ENCODE peak calls at places on chromosomes 3 and 15, in seven cellular contexts. B, E, U, X, Z, N and W are unnamed samples.

GRCh38 chr3:67622652-67623051 is 31.8 kb downstream of the SUCLG2 start:
- DNase-seq in B (no peak), E (no peak), U (no peak), X (no peak), Z (no peak), N (no peak), W (no peak)

GRCh38 chr3:192817053-192817452 is 89.7 kb upstream of the FGF12 start:
- DNase-seq in B (no peak), E (peak), U (peak), X (no peak), Z (no peak), N (no peak), W (no peak)

GRCh38 chr3:121496841-121497240 is 48.9 kb downstream of the POLQ start:
- DNase-seq in B (no peak), E (no peak), U (no peak), X (no peak), Z (no peak), N (no peak), W (no peak)

GRCh38 chr3:99357131-99357530 is 281.3 kb upstream of the COL8A1 start:
- DNase-seq in B (no peak), E (no peak), U (no peak), X (no peak), Z (no peak), N (no peak), W (no peak)

GRCh38 chr3:2099028-2099671 is 484 bp downstream of the CNTN4 start:
- DNase-seq in B (peak), E (no peak), U (peak), X (no peak), Z (peak), N (no peak), W (peak)

GRCh38 chr3:148943531-148944200 is 47.7 kb upstream of the GYG1 start:
- DNase-seq in B (peak), E (peak), U (peak), X (peak), Z (no peak), N (no peak), W (no peak)

GRCh38 chr3:14602006-14602803 is 49.4 kb upstream of the CCDC174 start:
- DNase-seq in B (peak), E (no peak), U (no peak), X (no peak), Z (peak), N (no peak), W (no peak)

GRCh38 chr3:50274371-50275104 is 4.3 kb upstream of the LSMEM2 start:
- DNase-seq in B (peak), E (peak), U (peak), X (peak), Z (peak), N (no peak), W (no peak)

GRCh38 chr3:43996379-43997301 is 245.0 kb upstream of the TOPAZ1 start:
- DNase-seq in B (peak), E (no peak), U (peak), X (no peak), Z (peak), N (no peak), W (peak)

GRCh38 chr15:71333839-71334238 is 218.6 kb downstream of the THSD4 start:
- DNase-seq in B (no peak), E (peak), U (peak), X (peak), Z (no peak), N (no peak), W (no peak)

GRCh38 chr3:128498901-128499530 is 6.0 kb upstream of the GATA2 start:
- DNase-seq in B (no peak), E (no peak), U (no peak), X (no peak), Z (peak), N (no peak), W (no peak)

GRCh38 chr3:141561426-141562034 is 74.7 kb downstream of the RASA2 start:
- DNase-seq in B (peak), E (peak), U (peak), X (peak), Z (no peak), N (no peak), W (peak)

GRCh38 chr15:25176616-25176923 is 221.8 kb downstream of the SNRPN start:
- DNase-seq in B (no peak), E (no peak), U (no peak), X (no peak), Z (peak), N (no peak), W (no peak)

GRCh38 chr15:85614059-85614458 is 180.7 kb downstream of the KLHL25 start:
- DNase-seq in B (no peak), E (no peak), U (no peak), X (no peak), Z (no peak), N (no peak), W (no peak)

GRCh38 chr3:11593318-11594034 is 50.2 kb downstream of the VGLL4 start:
- DNase-seq in B (no peak), E (no peak), U (no peak), X (no peak), Z (no peak), N (no peak), W (no peak)

GRCh38 chr3:197519801-197520211 is 36.0 kb downstream of the BDH1 start:
- DNase-seq in B (peak), E (no peak), U (no peak), X (no peak), Z (peak), N (no peak), W (no peak)

GRCh38 chr3:159130108-159130507 is 328.3 kb downstream of the MFSD1 start:
- DNase-seq in B (peak), E (peak), U (no peak), X (no peak), Z (peak), N (peak), W (no peak)

DNA sequence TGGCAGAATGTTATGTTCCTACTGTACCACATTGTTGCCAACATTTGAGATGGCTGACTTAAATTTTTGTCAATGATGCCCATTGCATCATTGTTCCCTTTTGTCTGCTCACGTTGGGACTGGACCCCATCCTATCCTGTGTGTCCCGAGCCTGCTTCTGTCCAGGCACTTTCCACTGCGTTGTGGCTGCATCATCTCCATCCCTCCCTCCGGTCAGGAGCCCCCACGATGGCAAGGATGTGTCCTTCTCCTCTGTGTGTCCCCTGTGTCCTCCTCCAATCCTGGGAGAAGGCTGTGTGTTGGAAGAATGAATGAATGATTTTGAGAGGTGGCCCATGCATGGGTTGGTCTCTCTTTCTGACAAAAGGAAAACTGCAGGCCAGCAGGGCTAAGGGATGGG is 19.4 kb upstream of the MRPS22 start:
- DNase-seq in B (no peak), E (no peak), U (no peak), X (no peak), Z (no peak), N (no peak), W (no peak)
- H3K4ac ChIP-seq in B (no peak), E (no peak), U (no peak), X (no peak), Z (no peak), N (no peak), W (no peak)

GRCh38 chr3:35663471-35663870 is 24.1 kb downstream of the ARPP21 start:
- DNase-seq in B (peak), E (no peak), U (no peak), X (no peak), Z (no peak), N (no peak), W (no peak)

GRCh38 chr3:35665390-35666055 is 26.2 kb downstream of the ARPP21 start:
- DNase-seq in B (no peak), E (peak), U (no peak), X (no peak), Z (no peak), N (no peak), W (no peak)

GRCh38 chr3:35666893-35667292 is 27.6 kb downstream of the ARPP21 start:
- DNase-seq in B (no peak), E (no peak), U (no peak), X (no peak), Z (no peak), N (no peak), W (no peak)

GRCh38 chr3:35659808-35660207 is 20.5 kb downstream of the ARPP21 start:
- DNase-seq in B (no peak), E (no peak), U (no peak), X (peak), Z (no peak), N (no peak), W (no peak)

GRCh38 chr3:35664460-35664919 is 25.2 kb downstream of the ARPP21 start:
- DNase-seq in B (peak), E (peak), U (no peak), X (no peak), Z (peak), N (no peak), W (no peak)
- H4K8ac ChIP-seq in B (no peak), E (no peak), U (no peak), X (no peak), Z (no peak), N (no peak), W (no peak)

GRCh38 chr15:32831458-32831857 is 113.7 kb downstream of the GREM1 start:
- DNase-seq in B (no peak), E (no peak), U (no peak), X (no peak), Z (no peak), N (no peak), W (no peak)
- H3K4ac ChIP-seq in B (no peak), E (peak), U (no peak), X (no peak), Z (no peak), N (no peak), W (no peak)

GRCh38 chr3:6524479-6524878 is 336.4 kb upstream of the GRM7 start:
- DNase-seq in B (no peak), E (no peak), U (no peak), X (no peak), Z (no peak), N (no peak), W (no peak)
- H4K8ac ChIP-seq in B (no peak), E (no peak), U (no peak), X (no peak), Z (no peak), N (no peak), W (no peak)

GRCh38 chr15:36598529-36599177 is 19.2 kb downstream of the CDIN1 start:
- DNase-seq in B (no peak), E (peak), U (no peak), X (no peak), Z (no peak), N (no peak), W (no peak)

GRCh38 chr15:36601952-36602351 is 22.5 kb downstream of the CDIN1 start:
- DNase-seq in B (no peak), E (no peak), U (no peak), X (no peak), Z (no peak), N (no peak), W (no peak)

GRCh38 chr15:36605626-36606263 is 26.3 kb downstream of the CDIN1 start:
- DNase-seq in B (no peak), E (no peak), U (no peak), X (no peak), Z (no peak), N (no peak), W (no peak)

GRCh38 chr15:36599824-36600365 is 20.5 kb downstream of the CDIN1 start:
- DNase-seq in B (no peak), E (no peak), U (no peak), X (no peak), Z (no peak), N (no peak), W (no peak)

GRCh38 chr15:36601497-36601932 is 22.1 kb downstream of the CDIN1 start:
- DNase-seq in B (no peak), E (peak), U (peak), X (no peak), Z (no peak), N (no peak), W (no peak)
- H3K4ac ChIP-seq in B (no peak), E (peak), U (no peak), X (no peak), Z (no peak), N (no peak), W (no peak)

GRCh38 chr15:58401276-58401675 is 30.5 kb upstream of the LIPC start:
- DNase-seq in B (no peak), E (no peak), U (no peak), X (no peak), Z (no peak), N (no peak), W (no peak)
- H4K8ac ChIP-seq in B (no peak), E (no peak), U (no peak), X (no peak), Z (no peak), N (no peak), W (no peak)